ENCODE peak calls at places on chromosomes 6 and 20, in four cellular contexts. One of them, this sample, is unnamed.

GRCh38 chr6:106894978-106895702 is 79.4 kb downstream of the CD24 start:
- DNase-seq in NCI-H748 treated with DMSO at 0.1 percent for 48 hours: no peak
- DNase-seq in glomerular endothelial cell: peak; percentile 2
- DNase-seq in C1 segment of cervical spinal cord: no peak
- DNase-seq in this sample: no peak

GRCh38 chr6:95364016-95364604 is 213.2 kb upstream of the MANEA start:
- DNase-seq in NCI-H748 treated with DMSO at 0.1 percent for 48 hours: peak; percentile 36
- DNase-seq in C1 segment of cervical spinal cord: no peak
- DNase-seq in glomerular endothelial cell: no peak
- DNase-seq in this sample: no peak

GRCh38 chr6:29705389-29706231 is 17.6 kb upstream of the HLA-F start:
- DNase-seq in glomerular endothelial cell: no peak
- DNase-seq in C1 segment of cervical spinal cord: no peak
- DNase-seq in NCI-H748 treated with DMSO at 0.1 percent for 48 hours: peak; percentile 23
- DNase-seq in this sample: peak; percentile 44

GRCh38 chr6:22442826-22443225 is 126.5 kb upstream of the HDGFL1 start:
- DNase-seq in glomerular endothelial cell: no peak
- DNase-seq in NCI-H748 treated with DMSO at 0.1 percent for 48 hours: peak; percentile 49
- DNase-seq in C1 segment of cervical spinal cord: no peak
- DNase-seq in this sample: no peak

GRCh38 chr20:1001116-1001515 is 995 bp downstream of the RSPO4 start:
- DNase-seq in NCI-H748 treated with DMSO at 0.1 percent for 48 hours: no peak
- DNase-seq in C1 segment of cervical spinal cord: no peak
- DNase-seq in glomerular endothelial cell: no peak
- DNase-seq in this sample: no peak

GRCh38 chr6:48754631-48755030 is 643.6 kb upstream of the PTCHD4 start:
- DNase-seq in glomerular endothelial cell: no peak
- DNase-seq in NCI-H748 treated with DMSO at 0.1 percent for 48 hours: no peak
- DNase-seq in C1 segment of cervical spinal cord: no peak
- DNase-seq in this sample: no peak

GRCh38 chr20:17709361-17710293 is 9.9 kb downstream of the BANF2 start:
- DNase-seq in C1 segment of cervical spinal cord: no peak
- DNase-seq in NCI-H748 treated with DMSO at 0.1 percent for 48 hours: no peak
- DNase-seq in glomerular endothelial cell: no peak
- DNase-seq in this sample: no peak

GRCh38 chr6:43736211-43736786 is 33.7 kb upstream of the VEGFA start:
- DNase-seq in glomerular endothelial cell: no peak
- DNase-seq in C1 segment of cervical spinal cord: no peak
- DNase-seq in NCI-H748 treated with DMSO at 0.1 percent for 48 hours: no peak
- DNase-seq in this sample: no peak

GRCh38 chr6:141107562-141108160 is 1025.1 kb upstream of the GJE1 start:
- DNase-seq in glomerular endothelial cell: no peak
- DNase-seq in C1 segment of cervical spinal cord: no peak
- DNase-seq in NCI-H748 treated with DMSO at 0.1 percent for 48 hours: no peak
- DNase-seq in this sample: no peak

GRCh38 chr6:168540713-168541291 is 99.8 kb downstream of the SMOC2 start:
- DNase-seq in glomerular endothelial cell: no peak
- DNase-seq in NCI-H748 treated with DMSO at 0.1 percent for 48 hours: no peak
- DNase-seq in C1 segment of cervical spinal cord: no peak
- DNase-seq in this sample: no peak

GRCh38 chr6:148251286-148251685 is 91.4 kb upstream of the SASH1 start:
- DNase-seq in C1 segment of cervical spinal cord: no peak
- DNase-seq in NCI-H748 treated with DMSO at 0.1 percent for 48 hours: no peak
- DNase-seq in glomerular endothelial cell: no peak
- DNase-seq in this sample: no peak

GRCh38 chr6:12718025-12718424 is 1.5 kb downstream of the PHACTR1 start:
- DNase-seq in NCI-H748 treated with DMSO at 0.1 percent for 48 hours: no peak
- DNase-seq in glomerular endothelial cell: no peak
- DNase-seq in C1 segment of cervical spinal cord: no peak
- DNase-seq in this sample: peak; percentile 23

GRCh38 chr6:39476151-39476550 is 153.6 kb upstream of the KCNK16 start:
- DNase-seq in NCI-H748 treated with DMSO at 0.1 percent for 48 hours: no peak
- DNase-seq in C1 segment of cervical spinal cord: no peak
- DNase-seq in glomerular endothelial cell: no peak
- DNase-seq in this sample: no peak

GRCh38 chr20:61449057-61449456 is 197.0 kb downstream of the CDH4 start:
- DNase-seq in glomerular endothelial cell: no peak
- DNase-seq in C1 segment of cervical spinal cord: no peak
- DNase-seq in NCI-H748 treated with DMSO at 0.1 percent for 48 hours: no peak
- DNase-seq in this sample: no peak

GRCh38 chr6:2072450-2072849 is 173.0 kb downstream of the GMDS start:
- DNase-seq in NCI-H748 treated with DMSO at 0.1 percent for 48 hours: no peak
- DNase-seq in C1 segment of cervical spinal cord: no peak
- DNase-seq in glomerular endothelial cell: no peak
- DNase-seq in this sample: no peak

GRCh38 chr6:16901777-16902176 is 140.5 kb upstream of the ATXN1 start:
- DNase-seq in NCI-H748 treated with DMSO at 0.1 percent for 48 hours: no peak
- DNase-seq in glomerular endothelial cell: no peak
- DNase-seq in C1 segment of cervical spinal cord: no peak
- DNase-seq in this sample: no peak

GRCh38 chr6:31163922-31164321 is 5.5 kb downstream of the TCF19 start:
- DNase-seq in glomerular endothelial cell: no peak
- DNase-seq in NCI-H748 treated with DMSO at 0.1 percent for 48 hours: no peak
- DNase-seq in C1 segment of cervical spinal cord: no peak
- DNase-seq in this sample: no peak

GRCh38 chr6:165863801-165864200 is 200.8 kb upstream of the PDE10A start:
- DNase-seq in C1 segment of cervical spinal cord: no peak
- DNase-seq in glomerular endothelial cell: no peak
- DNase-seq in NCI-H748 treated with DMSO at 0.1 percent for 48 hours: no peak
- DNase-seq in this sample: no peak

GRCh38 chr20:58693226-58694006 is 816 bp downstream of the NPEPL1 start:
- DNase-seq in NCI-H748 treated with DMSO at 0.1 percent for 48 hours: no peak
- DNase-seq in C1 segment of cervical spinal cord: no peak
- DNase-seq in glomerular endothelial cell: no peak
- DNase-seq in this sample: no peak

GRCh38 chr6:154041001-154041400 is 2.0 kb downstream of the OPRM1 start:
- DNase-seq in NCI-H748 treated with DMSO at 0.1 percent for 48 hours: no peak
- DNase-seq in C1 segment of cervical spinal cord: no peak
- DNase-seq in glomerular endothelial cell: no peak
- DNase-seq in this sample: no peak

GRCh38 chr20:4358566-4358965 is 343.2 kb upstream of the RNF24 start:
- DNase-seq in glomerular endothelial cell: no peak
- DNase-seq in C1 segment of cervical spinal cord: no peak
- DNase-seq in NCI-H748 treated with DMSO at 0.1 percent for 48 hours: no peak
- DNase-seq in this sample: no peak

GRCh38 chr6:146287691-146288369 is 255.8 kb upstream of the RAB32 start:
- DNase-seq in NCI-H748 treated with DMSO at 0.1 percent for 48 hours: no peak
- DNase-seq in glomerular endothelial cell: no peak
- DNase-seq in C1 segment of cervical spinal cord: no peak
- DNase-seq in this sample: no peak

GRCh38 chr6:22784611-22785010 is 215.2 kb downstream of the HDGFL1 start:
- DNase-seq in C1 segment of cervical spinal cord: no peak
- DNase-seq in NCI-H748 treated with DMSO at 0.1 percent for 48 hours: no peak
- DNase-seq in glomerular endothelial cell: no peak
- DNase-seq in this sample: no peak

GRCh38 chr6:31805939-31806469 is 762 bp downstream of the LSM2 start:
- DNase-seq in NCI-H748 treated with DMSO at 0.1 percent for 48 hours: no peak
- DNase-seq in C1 segment of cervical spinal cord: no peak
- DNase-seq in glomerular endothelial cell: no peak
- DNase-seq in this sample: no peak

GRCh38 chr6:10425973-10426780 is 11.3 kb upstream of the TFAP2A start:
- DNase-seq in glomerular endothelial cell: no peak
- DNase-seq in NCI-H748 treated with DMSO at 0.1 percent for 48 hours: peak; percentile 64
- DNase-seq in C1 segment of cervical spinal cord: no peak
- DNase-seq in this sample: no peak

GRCh38 chr20:49583669-49584417 is 15.9 kb upstream of the PTGIS start:
- DNase-seq in NCI-H748 treated with DMSO at 0.1 percent for 48 hours: no peak
- DNase-seq in C1 segment of cervical spinal cord: no peak
- DNase-seq in glomerular endothelial cell: no peak
- DNase-seq in this sample: peak; percentile 35

GRCh38 chr6:111487656-111488055 is 4.6 kb upstream of the REV3L start:
- DNase-seq in C1 segment of cervical spinal cord: no peak
- DNase-seq in NCI-H748 treated with DMSO at 0.1 percent for 48 hours: no peak
- DNase-seq in glomerular endothelial cell: no peak
- DNase-seq in this sample: no peak

GRCh38 chr6:10409766-10410209 is 5.1 kb downstream of the TFAP2A start:
- DNase-seq in C1 segment of cervical spinal cord: no peak
- DNase-seq in NCI-H748 treated with DMSO at 0.1 percent for 48 hours: no peak
- DNase-seq in glomerular endothelial cell: no peak
- DNase-seq in this sample: no peak

GRCh38 chr20:52448513-52448912 is 256.9 kb upstream of the ZFP64 start:
- DNase-seq in C1 segment of cervical spinal cord: no peak
- DNase-seq in NCI-H748 treated with DMSO at 0.1 percent for 48 hours: no peak
- DNase-seq in glomerular endothelial cell: no peak
- DNase-seq in this sample: no peak

GRCh38 chr6:132458887-132459604 is 53.9 kb downstream of the STX7 start:
- DNase-seq in NCI-H748 treated with DMSO at 0.1 percent for 48 hours: no peak
- DNase-seq in C1 segment of cervical spinal cord: no peak
- DNase-seq in glomerular endothelial cell: no peak
- DNase-seq in this sample: no peak

GRCh38 chr20:297925-298754 is 770 bp downstream of the ZCCHC3 start:
- DNase-seq in C1 segment of cervical spinal cord: peak; percentile 56
- DNase-seq in NCI-H748 treated with DMSO at 0.1 percent for 48 hours: peak; percentile 57
- DNase-seq in glomerular endothelial cell: no peak
- DNase-seq in this sample: peak; percentile 53

GRCh38 chr6:112800439-112800838 is 453.3 kb downstream of the RFPL4B start:
- DNase-seq in C1 segment of cervical spinal cord: no peak
- DNase-seq in NCI-H748 treated with DMSO at 0.1 percent for 48 hours: no peak
- DNase-seq in glomerular endothelial cell: no peak
- DNase-seq in this sample: no peak

GRCh38 chr6:26152226-26153101 is 65.2 kb downstream of the HFE start:
- DNase-seq in C1 segment of cervical spinal cord: no peak
- DNase-seq in NCI-H748 treated with DMSO at 0.1 percent for 48 hours: no peak
- DNase-seq in glomerular endothelial cell: no peak
- DNase-seq in this sample: no peak

GRCh38 chr20:4087923-4088322 is 72.6 kb upstream of the RNF24 start:
- DNase-seq in glomerular endothelial cell: no peak
- DNase-seq in NCI-H748 treated with DMSO at 0.1 percent for 48 hours: no peak
- DNase-seq in C1 segment of cervical spinal cord: no peak
- DNase-seq in this sample: no peak

GRCh38 chr20:31661625-31662371 is 24.1 kb downstream of the COX4I2 start:
- DNase-seq in NCI-H748 treated with DMSO at 0.1 percent for 48 hours: peak; percentile 44
- DNase-seq in glomerular endothelial cell: no peak
- DNase-seq in C1 segment of cervical spinal cord: peak; percentile 64
- DNase-seq in this sample: peak; percentile 79

GRCh38 chr6:13396241-13396792 is 68.0 kb upstream of the TBC1D7 start:
- DNase-seq in C1 segment of cervical spinal cord: no peak
- DNase-seq in NCI-H748 treated with DMSO at 0.1 percent for 48 hours: no peak
- DNase-seq in glomerular endothelial cell: no peak
- DNase-seq in this sample: no peak